ENCODE peak calls at places on chromosomes 3 and 15, in four cellular contexts. X is NCI-H345; G is stimulated activated CD4-positive, alpha-beta T cell treated with anti-CD3 and anti-CD28 coated beads, Interleukin-4, amount 100 ng/mL, for 4 hours; M is fibroblast of gingiva. S is an unnamed sample.
A peak's percentile ranks its signal among the peaks of the same experiment; 100 is the strongest.

GRCh38 chr3:109923431-109923830 is 586.1 kb upstream of the DPPA4 start:
- DNase-seq in X (no peak), G (no peak), M (no peak), S (no peak)

GRCh38 chr3:149085828-149086231 is 503 bp downstream of the HLTF start:
- DNase-seq in X (peak; percentile 30), G (no peak), M (peak; percentile 26), S (peak; percentile 77)

GRCh38 chr3:157494581-157495281 is 8.5 kb downstream of the VEPH1 start:
- DNase-seq in X (peak; percentile 91), G (no peak), M (peak; percentile 27), S (no peak)

GRCh38 chr15:63888146-63888545 is 54.4 kb upstream of the HERC1 start:
- DNase-seq in X (no peak), G (no peak), M (no peak), S (no peak)

GRCh38 chr3:77815467-77815866 is 775.6 kb downstream of the ROBO2 start:
- DNase-seq in X (no peak), G (no peak), M (no peak), S (peak; percentile 42)

GRCh38 chr3:99952306-99952705 is 134.6 kb downstream of the CMSS1 start:
- DNase-seq in X (no peak), G (no peak), M (no peak), S (no peak)

GRCh38 chr3:14223595-14223994 is 45.0 kb downstream of the LSM3 start:
- DNase-seq in X (no peak), G (no peak), M (no peak), S (no peak)

GRCh38 chr3:115245437-115245836 is 98.3 kb upstream of the ZBTB20 start:
- DNase-seq in X (no peak), G (no peak), M (peak; percentile 69), S (no peak)

GRCh38 chr3:12478326-12478725 is 6.0 kb upstream of the TSEN2 start:
- DNase-seq in X (no peak), G (no peak), M (no peak), S (no peak)

S was measured in NCI-H82.